ENCODE peak calls at places on chromosomes 13 and 19, in five cellular contexts. One of them, this sample, is unnamed.

GRCh38 chr13:30685320-30685859 is 50.0 kb upstream of the ALOX5AP start:
- DNase-seq in stimulated activated CD8-positive, alpha-beta memory T cell treated with anti-CD3 and anti-CD28 coated beads, Interleukin-2, amount 100 ng/mL, for 1 hour: no peak
- DNase-seq in neuronal stem cell: no peak
- DNase-seq in IMR-90: no peak
- DNase-seq in tibial artery: no peak
- DNase-seq in this sample: no peak

GRCh38 chr19:14459703-14460102 is 15.5 kb downstream of the PTGER1 start:
- DNase-seq in stimulated activated CD8-positive, alpha-beta memory T cell treated with anti-CD3 and anti-CD28 coated beads, Interleukin-2, amount 100 ng/mL, for 1 hour: peak
- DNase-seq in neuronal stem cell: no peak
- DNase-seq in IMR-90: no peak
- DNase-seq in tibial artery: no peak
- DNase-seq in this sample: no peak

GRCh38 chr19:35248310-35249145 is at the start of gene LSR:
- DNase-seq in stimulated activated CD8-positive, alpha-beta memory T cell treated with anti-CD3 and anti-CD28 coated beads, Interleukin-2, amount 100 ng/mL, for 1 hour: peak
- DNase-seq in neuronal stem cell: peak
- DNase-seq in IMR-90: no peak
- DNase-seq in tibial artery: no peak
- DNase-seq in this sample: peak

GRCh38 chr13:95050800-95051620 is 250.2 kb downstream of the ABCC4 start:
- DNase-seq in stimulated activated CD8-positive, alpha-beta memory T cell treated with anti-CD3 and anti-CD28 coated beads, Interleukin-2, amount 100 ng/mL, for 1 hour: no peak
- DNase-seq in neuronal stem cell: no peak
- DNase-seq in IMR-90: no peak
- DNase-seq in tibial artery: no peak
- DNase-seq in this sample: no peak

GRCh38 chr13:74839656-74840055 is 642.3 kb downstream of the TBC1D4 start:
- DNase-seq in stimulated activated CD8-positive, alpha-beta memory T cell treated with anti-CD3 and anti-CD28 coated beads, Interleukin-2, amount 100 ng/mL, for 1 hour: no peak
- DNase-seq in neuronal stem cell: no peak
- DNase-seq in IMR-90: peak
- DNase-seq in tibial artery: no peak
- DNase-seq in this sample: no peak

GRCh38 chr13:52393572-52394357 is 12.2 kb downstream of the THSD1 start:
- DNase-seq in stimulated activated CD8-positive, alpha-beta memory T cell treated with anti-CD3 and anti-CD28 coated beads, Interleukin-2, amount 100 ng/mL, for 1 hour: no peak
- DNase-seq in neuronal stem cell: no peak
- DNase-seq in IMR-90: no peak
- DNase-seq in tibial artery: no peak
- DNase-seq in this sample: no peak

GRCh38 chr19:3593156-3593555 is 7.9 kb downstream of the GIPC3 start:
- DNase-seq in stimulated activated CD8-positive, alpha-beta memory T cell treated with anti-CD3 and anti-CD28 coated beads, Interleukin-2, amount 100 ng/mL, for 1 hour: no peak
- DNase-seq in neuronal stem cell: no peak
- DNase-seq in IMR-90: no peak
- DNase-seq in tibial artery: no peak
- DNase-seq in this sample: no peak

GRCh38 chr19:7815325-7815724 is 14.7 kb upstream of the EVI5L start:
- DNase-seq in stimulated activated CD8-positive, alpha-beta memory T cell treated with anti-CD3 and anti-CD28 coated beads, Interleukin-2, amount 100 ng/mL, for 1 hour: no peak
- DNase-seq in neuronal stem cell: no peak
- DNase-seq in IMR-90: no peak
- DNase-seq in tibial artery: no peak
- DNase-seq in this sample: no peak

GRCh38 chr13:24670927-24671326 is 9.3 kb upstream of the ATP12A start:
- DNase-seq in stimulated activated CD8-positive, alpha-beta memory T cell treated with anti-CD3 and anti-CD28 coated beads, Interleukin-2, amount 100 ng/mL, for 1 hour: no peak
- DNase-seq in neuronal stem cell: peak
- DNase-seq in IMR-90: no peak
- DNase-seq in tibial artery: no peak
- DNase-seq in this sample: no peak

GRCh38 chr19:45638930-45639729 is at the start of gene EML2:
- DNase-seq in stimulated activated CD8-positive, alpha-beta memory T cell treated with anti-CD3 and anti-CD28 coated beads, Interleukin-2, amount 100 ng/mL, for 1 hour: no peak
- DNase-seq in neuronal stem cell: peak
- DNase-seq in IMR-90: no peak
- DNase-seq in tibial artery: peak
- DNase-seq in this sample: no peak

GRCh38 chr13:107678075-107678689 is 537.2 kb downstream of the LIG4 start:
- DNase-seq in stimulated activated CD8-positive, alpha-beta memory T cell treated with anti-CD3 and anti-CD28 coated beads, Interleukin-2, amount 100 ng/mL, for 1 hour: no peak
- DNase-seq in neuronal stem cell: no peak
- DNase-seq in IMR-90: peak
- DNase-seq in tibial artery: no peak
- DNase-seq in this sample: no peak

GRCh38 chr13:34006011-34006410 is 188.1 kb downstream of the RFC3 start:
- DNase-seq in stimulated activated CD8-positive, alpha-beta memory T cell treated with anti-CD3 and anti-CD28 coated beads, Interleukin-2, amount 100 ng/mL, for 1 hour: no peak
- DNase-seq in neuronal stem cell: no peak
- DNase-seq in IMR-90: no peak
- DNase-seq in tibial artery: no peak
- DNase-seq in this sample: no peak

GRCh38 chr19:42028304-42029216 is 34.5 kb upstream of the ATP1A3 start:
- DNase-seq in stimulated activated CD8-positive, alpha-beta memory T cell treated with anti-CD3 and anti-CD28 coated beads, Interleukin-2, amount 100 ng/mL, for 1 hour: no peak
- DNase-seq in neuronal stem cell: peak
- DNase-seq in IMR-90: no peak
- DNase-seq in tibial artery: no peak
- DNase-seq in this sample: no peak

GRCh38 chr19:15897738-15898276 is at the start of gene CYP4F2:
- DNase-seq in stimulated activated CD8-positive, alpha-beta memory T cell treated with anti-CD3 and anti-CD28 coated beads, Interleukin-2, amount 100 ng/mL, for 1 hour: no peak
- DNase-seq in neuronal stem cell: no peak
- DNase-seq in IMR-90: no peak
- DNase-seq in tibial artery: no peak
- DNase-seq in this sample: no peak

GRCh38 chr19:50861025-50861424 is 6.3 kb downstream of the KLK3 start:
- DNase-seq in stimulated activated CD8-positive, alpha-beta memory T cell treated with anti-CD3 and anti-CD28 coated beads, Interleukin-2, amount 100 ng/mL, for 1 hour: no peak
- DNase-seq in neuronal stem cell: no peak
- DNase-seq in IMR-90: no peak
- DNase-seq in tibial artery: no peak
- DNase-seq in this sample: no peak

GRCh38 chr19:20558011-20558410 is 7.6 kb downstream of the ZNF737 start:
- DNase-seq in stimulated activated CD8-positive, alpha-beta memory T cell treated with anti-CD3 and anti-CD28 coated beads, Interleukin-2, amount 100 ng/mL, for 1 hour: no peak
- DNase-seq in neuronal stem cell: no peak
- DNase-seq in IMR-90: no peak
- DNase-seq in tibial artery: no peak
- DNase-seq in this sample: no peak

GRCh38 chr13:43057653-43058317 is 34.4 kb downstream of the DNAJC15 start:
- DNase-seq in stimulated activated CD8-positive, alpha-beta memory T cell treated with anti-CD3 and anti-CD28 coated beads, Interleukin-2, amount 100 ng/mL, for 1 hour: no peak
- DNase-seq in neuronal stem cell: no peak
- DNase-seq in IMR-90: no peak
- DNase-seq in tibial artery: no peak
- DNase-seq in this sample: no peak

GRCh38 chr13:85462792-85463425 is 336.3 kb downstream of the SLITRK6 start:
- DNase-seq in stimulated activated CD8-positive, alpha-beta memory T cell treated with anti-CD3 and anti-CD28 coated beads, Interleukin-2, amount 100 ng/mL, for 1 hour: no peak
- DNase-seq in neuronal stem cell: no peak
- DNase-seq in IMR-90: no peak
- DNase-seq in tibial artery: no peak
- DNase-seq in this sample: no peak

GRCh38 chr19:10554760-10555612 is 10.8 kb downstream of the KRI1 start:
- DNase-seq in stimulated activated CD8-positive, alpha-beta memory T cell treated with anti-CD3 and anti-CD28 coated beads, Interleukin-2, amount 100 ng/mL, for 1 hour: no peak
- DNase-seq in neuronal stem cell: no peak
- DNase-seq in IMR-90: no peak
- DNase-seq in tibial artery: no peak
- DNase-seq in this sample: no peak

GRCh38 chr13:52001120-52001731 is 10.0 kb downstream of the ATP7B start:
- DNase-seq in stimulated activated CD8-positive, alpha-beta memory T cell treated with anti-CD3 and anti-CD28 coated beads, Interleukin-2, amount 100 ng/mL, for 1 hour: no peak
- DNase-seq in neuronal stem cell: no peak
- DNase-seq in IMR-90: peak
- DNase-seq in tibial artery: no peak
- DNase-seq in this sample: no peak

GRCh38 chr13:48644141-48644540 is 9.6 kb upstream of the CYSLTR2 start:
- DNase-seq in stimulated activated CD8-positive, alpha-beta memory T cell treated with anti-CD3 and anti-CD28 coated beads, Interleukin-2, amount 100 ng/mL, for 1 hour: no peak
- DNase-seq in neuronal stem cell: no peak
- DNase-seq in IMR-90: no peak
- DNase-seq in tibial artery: no peak
- DNase-seq in this sample: no peak

GRCh38 chr19:50646074-50646807 is 3.0 kb upstream of the C19orf81 start:
- DNase-seq in stimulated activated CD8-positive, alpha-beta memory T cell treated with anti-CD3 and anti-CD28 coated beads, Interleukin-2, amount 100 ng/mL, for 1 hour: no peak
- DNase-seq in neuronal stem cell: no peak
- DNase-seq in IMR-90: peak
- DNase-seq in tibial artery: no peak
- DNase-seq in this sample: no peak

GRCh38 chr13:47545630-47546029 is 455.4 kb downstream of the SUCLA2 start:
- DNase-seq in stimulated activated CD8-positive, alpha-beta memory T cell treated with anti-CD3 and anti-CD28 coated beads, Interleukin-2, amount 100 ng/mL, for 1 hour: no peak
- DNase-seq in neuronal stem cell: no peak
- DNase-seq in IMR-90: no peak
- DNase-seq in tibial artery: no peak
- DNase-seq in this sample: no peak

GRCh38 chr19:29547981-29548380 is 22.2 kb downstream of the VSTM2B start:
- DNase-seq in stimulated activated CD8-positive, alpha-beta memory T cell treated with anti-CD3 and anti-CD28 coated beads, Interleukin-2, amount 100 ng/mL, for 1 hour: no peak
- DNase-seq in neuronal stem cell: no peak
- DNase-seq in IMR-90: no peak
- DNase-seq in tibial artery: peak
- DNase-seq in this sample: no peak

GRCh38 chr19:5953680-5954213 is 24.2 kb downstream of the RANBP3 start:
- DNase-seq in stimulated activated CD8-positive, alpha-beta memory T cell treated with anti-CD3 and anti-CD28 coated beads, Interleukin-2, amount 100 ng/mL, for 1 hour: no peak
- DNase-seq in neuronal stem cell: no peak
- DNase-seq in IMR-90: no peak
- DNase-seq in tibial artery: no peak
- DNase-seq in this sample: no peak

GRCh38 chr19:32581704-32582164 is 744 bp downstream of the PDCD5 start:
- DNase-seq in stimulated activated CD8-positive, alpha-beta memory T cell treated with anti-CD3 and anti-CD28 coated beads, Interleukin-2, amount 100 ng/mL, for 1 hour: no peak
- DNase-seq in neuronal stem cell: no peak
- DNase-seq in IMR-90: peak
- DNase-seq in tibial artery: no peak
- DNase-seq in this sample: no peak

GRCh38 chr19:50679177-50680125 is 30.2 kb downstream of the C19orf81 start:
- DNase-seq in stimulated activated CD8-positive, alpha-beta memory T cell treated with anti-CD3 and anti-CD28 coated beads, Interleukin-2, amount 100 ng/mL, for 1 hour: peak
- DNase-seq in neuronal stem cell: peak
- DNase-seq in IMR-90: peak
- DNase-seq in tibial artery: peak
- DNase-seq in this sample: peak

GRCh38 chr19:18436651-18437478 is 1.1 kb downstream of the ISYNA1 start:
- DNase-seq in stimulated activated CD8-positive, alpha-beta memory T cell treated with anti-CD3 and anti-CD28 coated beads, Interleukin-2, amount 100 ng/mL, for 1 hour: peak
- DNase-seq in neuronal stem cell: peak
- DNase-seq in IMR-90: peak
- DNase-seq in tibial artery: peak
- DNase-seq in this sample: no peak

GRCh38 chr13:110336681-110337080 is 29.6 kb downstream of the COL4A2 start:
- DNase-seq in stimulated activated CD8-positive, alpha-beta memory T cell treated with anti-CD3 and anti-CD28 coated beads, Interleukin-2, amount 100 ng/mL, for 1 hour: no peak
- DNase-seq in neuronal stem cell: no peak
- DNase-seq in IMR-90: peak
- DNase-seq in tibial artery: no peak
- DNase-seq in this sample: no peak

GRCh38 chr13:102870677-102871415 is 25.0 kb downstream of the ERCC5 start:
- DNase-seq in stimulated activated CD8-positive, alpha-beta memory T cell treated with anti-CD3 and anti-CD28 coated beads, Interleukin-2, amount 100 ng/mL, for 1 hour: no peak
- DNase-seq in neuronal stem cell: peak
- DNase-seq in IMR-90: peak
- DNase-seq in tibial artery: no peak
- DNase-seq in this sample: no peak

GRCh38 chr19:5585461-5586299 is 17.9 kb upstream of the TINCR start:
- DNase-seq in stimulated activated CD8-positive, alpha-beta memory T cell treated with anti-CD3 and anti-CD28 coated beads, Interleukin-2, amount 100 ng/mL, for 1 hour: no peak
- DNase-seq in neuronal stem cell: peak
- DNase-seq in IMR-90: no peak
- DNase-seq in tibial artery: no peak
- DNase-seq in this sample: no peak

GRCh38 chr13:36432106-36432544 is at the start of gene CCNA1:
- DNase-seq in stimulated activated CD8-positive, alpha-beta memory T cell treated with anti-CD3 and anti-CD28 coated beads, Interleukin-2, amount 100 ng/mL, for 1 hour: no peak
- DNase-seq in neuronal stem cell: peak
- DNase-seq in IMR-90: no peak
- DNase-seq in tibial artery: no peak
- DNase-seq in this sample: no peak

GRCh38 chr13:97810152-97810551 is 143.3 kb upstream of the IPO5 start:
- DNase-seq in stimulated activated CD8-positive, alpha-beta memory T cell treated with anti-CD3 and anti-CD28 coated beads, Interleukin-2, amount 100 ng/mL, for 1 hour: no peak
- DNase-seq in neuronal stem cell: no peak
- DNase-seq in IMR-90: peak
- DNase-seq in tibial artery: no peak
- DNase-seq in this sample: no peak